ENCODE peak calls at places on chromosomes 3 and 15, in five cellular contexts. One of them, this sample, is unnamed.

GRCh38 chr15:87672309-87672897 is 584.1 kb downstream of the NTRK3 start:
- DNase-seq in HepG2: no peak
- DNase-seq in heart left ventricle: peak
- DNase-seq in IMR-90: peak
- DNase-seq in endothelial cell of umbilical vein: peak
- DNase-seq in this sample: no peak

GRCh38 chr3:160808838-160809237 is 52.8 kb downstream of the PPM1L start:
- DNase-seq in heart left ventricle: peak
- DNase-seq in IMR-90: no peak
- DNase-seq in endothelial cell of umbilical vein: no peak
- DNase-seq in HepG2: no peak
- DNase-seq in this sample: no peak

GRCh38 chr3:129996073-129996472 is 21.6 kb downstream of the TRH start:
- DNase-seq in IMR-90: no peak
- DNase-seq in heart left ventricle: no peak
- DNase-seq in endothelial cell of umbilical vein: no peak
- DNase-seq in HepG2: no peak
- DNase-seq in this sample: no peak

GRCh38 chr3:75001330-75001729 is 386.9 kb upstream of the CNTN3 start:
- DNase-seq in IMR-90: peak
- DNase-seq in HepG2: peak
- DNase-seq in endothelial cell of umbilical vein: no peak
- DNase-seq in heart left ventricle: no peak
- DNase-seq in this sample: no peak

GRCh38 chr15:60511351-60512157 is 32.6 kb upstream of the ICE2 start:
- DNase-seq in IMR-90: peak
- DNase-seq in HepG2: no peak
- DNase-seq in heart left ventricle: no peak
- DNase-seq in endothelial cell of umbilical vein: no peak
- DNase-seq in this sample: no peak

GRCh38 chr3:141763088-141763750 is at the start of gene GRK7:
- DNase-seq in HepG2: no peak
- DNase-seq in heart left ventricle: no peak
- DNase-seq in endothelial cell of umbilical vein: no peak
- DNase-seq in IMR-90: no peak
- DNase-seq in this sample: no peak

GRCh38 chr3:15204005-15204404 is 2.0 kb upstream of the CAPN7 start:
- DNase-seq in heart left ventricle: no peak
- DNase-seq in HepG2: peak
- DNase-seq in IMR-90: peak
- DNase-seq in endothelial cell of umbilical vein: no peak
- DNase-seq in this sample: no peak

GRCh38 chr3:127677541-127678314 is 5.0 kb downstream of the ABTB1 start:
- DNase-seq in endothelial cell of umbilical vein: no peak
- DNase-seq in HepG2: no peak
- DNase-seq in heart left ventricle: no peak
- DNase-seq in IMR-90: no peak
- DNase-seq in this sample: no peak

GRCh38 chr15:47885921-47886320 is 168.6 kb downstream of the SEMA6D start:
- DNase-seq in heart left ventricle: no peak
- DNase-seq in endothelial cell of umbilical vein: no peak
- DNase-seq in HepG2: no peak
- DNase-seq in IMR-90: peak
- DNase-seq in this sample: no peak

GRCh38 chr3:43477600-43477999 is 144.2 kb downstream of the ANO10 start:
- DNase-seq in heart left ventricle: peak
- DNase-seq in IMR-90: no peak
- DNase-seq in HepG2: no peak
- DNase-seq in endothelial cell of umbilical vein: peak
- DNase-seq in this sample: no peak

GRCh38 chr3:133038731-133039398 is 674 bp downstream of the TMEM108 start:
- DNase-seq in IMR-90: no peak
- DNase-seq in HepG2: no peak
- DNase-seq in heart left ventricle: no peak
- DNase-seq in endothelial cell of umbilical vein: no peak
- DNase-seq in this sample: no peak

GRCh38 chr3:71461098-71461497 is 122.4 kb downstream of the FOXP1 start:
- DNase-seq in IMR-90: no peak
- DNase-seq in heart left ventricle: no peak
- DNase-seq in HepG2: no peak
- DNase-seq in endothelial cell of umbilical vein: no peak
- DNase-seq in this sample: no peak

GRCh38 chr3:37217098-37217849 is 42.9 kb upstream of the LRRFIP2 start:
- DNase-seq in endothelial cell of umbilical vein: no peak
- DNase-seq in HepG2: peak
- DNase-seq in heart left ventricle: no peak
- DNase-seq in IMR-90: no peak
- DNase-seq in this sample: no peak

GRCh38 chr3:156334841-156335545 is 214.6 kb downstream of the KCNAB1 start:
- DNase-seq in heart left ventricle: no peak
- DNase-seq in endothelial cell of umbilical vein: peak
- DNase-seq in IMR-90: no peak
- DNase-seq in HepG2: no peak
- DNase-seq in this sample: no peak

GRCh38 chr3:153349138-153349499 is 187.1 kb downstream of the RAP2B start:
- DNase-seq in endothelial cell of umbilical vein: no peak
- DNase-seq in IMR-90: no peak
- DNase-seq in heart left ventricle: no peak
- DNase-seq in HepG2: no peak
- DNase-seq in this sample: no peak

DNA sequence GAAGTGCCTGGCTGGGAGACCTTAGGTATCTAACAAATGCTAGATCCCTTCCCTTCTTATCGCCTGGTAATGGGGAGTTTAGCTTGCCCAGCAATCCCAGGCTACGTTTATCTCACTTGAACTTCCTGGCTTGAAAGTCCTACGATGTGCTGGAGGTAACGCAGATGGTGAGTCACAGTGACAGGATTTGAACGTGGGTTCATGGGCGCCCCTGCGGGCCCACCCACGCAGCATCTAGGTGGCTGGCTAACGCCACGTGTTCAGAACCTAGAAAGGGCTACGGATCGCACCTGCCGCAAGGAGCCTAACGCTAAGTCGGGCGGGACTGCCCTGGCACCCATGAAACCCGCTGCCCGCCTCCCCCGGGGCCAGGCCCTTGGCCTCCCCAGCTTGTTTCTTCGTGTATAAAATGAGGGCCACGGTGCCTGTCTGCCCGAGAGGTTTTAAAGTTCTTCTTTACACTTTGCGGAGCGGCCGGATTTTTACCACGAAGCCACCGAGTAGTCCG is 600 bp upstream of the USP3 start:
- DNase-seq in endothelial cell of umbilical vein: peak
- DNase-seq in IMR-90: peak
- DNase-seq in HepG2: peak
- DNase-seq in heart left ventricle: peak
- DNase-seq in this sample: peak
- TF ChIP-seq POLR2A in endothelial cell of umbilical vein: no peak
- TF ChIP-seq POLR2A in IMR-90: peak
- TF ChIP-seq POLR2A in HepG2: peak
- TF ChIP-seq POLR2A in heart left ventricle: no peak
- TF ChIP-seq POLR2A in this sample: peak

GRCh38 chr15:35929740-35930444 is 383.9 kb upstream of the DPH6 start:
- DNase-seq in heart left ventricle: no peak
- DNase-seq in HepG2: no peak
- DNase-seq in endothelial cell of umbilical vein: no peak
- DNase-seq in IMR-90: no peak
- DNase-seq in this sample: no peak
- TF ChIP-seq POLR2A in heart left ventricle: no peak
- TF ChIP-seq POLR2A in HepG2: no peak
- TF ChIP-seq POLR2A in endothelial cell of umbilical vein: no peak
- TF ChIP-seq POLR2A in IMR-90: no peak
- TF ChIP-seq POLR2A in this sample: no peak

GRCh38 chr15:29686445-29687203 is 135.6 kb downstream of the TJP1 start:
- DNase-seq in heart left ventricle: no peak
- DNase-seq in IMR-90: no peak
- DNase-seq in HepG2: no peak
- DNase-seq in endothelial cell of umbilical vein: no peak
- DNase-seq in this sample: no peak
- TF ChIP-seq POLR2A in heart left ventricle: no peak
- TF ChIP-seq POLR2A in IMR-90: no peak
- TF ChIP-seq POLR2A in HepG2: no peak
- TF ChIP-seq POLR2A in endothelial cell of umbilical vein: no peak
- TF ChIP-seq POLR2A in this sample: no peak

DNA sequence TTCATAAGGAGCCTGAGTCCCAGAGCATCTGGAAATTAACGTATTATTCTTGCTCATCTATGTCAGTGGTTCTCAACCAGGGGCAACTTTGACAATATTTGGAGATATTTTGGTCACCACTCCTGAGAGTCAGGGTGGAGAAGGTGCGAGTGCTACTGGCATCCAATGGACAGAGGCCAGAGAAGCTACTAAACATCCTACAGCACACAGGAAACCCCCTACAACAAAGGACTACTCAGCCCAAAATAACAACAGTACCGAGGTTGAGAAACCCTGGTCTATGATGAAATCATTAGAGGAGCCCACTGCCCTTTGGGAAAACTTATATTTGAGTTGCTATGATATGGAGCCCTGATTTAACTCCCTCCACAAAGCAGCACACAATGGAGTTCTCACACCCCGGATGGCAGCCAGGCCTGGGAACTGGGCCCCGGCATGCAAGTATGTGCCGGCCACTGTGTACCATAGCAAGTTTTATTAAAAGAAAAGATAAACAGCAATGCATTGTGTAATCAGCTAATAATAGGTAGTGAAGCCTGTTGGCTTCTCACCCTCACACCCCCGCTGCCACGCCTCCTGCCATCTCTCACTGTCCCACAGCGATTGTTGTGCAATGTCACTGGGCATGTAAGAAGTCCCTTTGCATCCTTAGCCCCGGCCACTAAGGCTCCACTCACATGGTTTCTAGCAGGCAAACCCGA is 109.8 kb downstream of the AQP9 start:
- DNase-seq in HepG2: no peak
- DNase-seq in endothelial cell of umbilical vein: no peak
- DNase-seq in heart left ventricle: peak
- DNase-seq in IMR-90: peak
- DNase-seq in this sample: no peak
- TF ChIP-seq POLR2A in HepG2: no peak
- TF ChIP-seq POLR2A in endothelial cell of umbilical vein: no peak
- TF ChIP-seq POLR2A in heart left ventricle: peak
- TF ChIP-seq POLR2A in IMR-90: no peak
- TF ChIP-seq POLR2A in this sample: no peak

DNA sequence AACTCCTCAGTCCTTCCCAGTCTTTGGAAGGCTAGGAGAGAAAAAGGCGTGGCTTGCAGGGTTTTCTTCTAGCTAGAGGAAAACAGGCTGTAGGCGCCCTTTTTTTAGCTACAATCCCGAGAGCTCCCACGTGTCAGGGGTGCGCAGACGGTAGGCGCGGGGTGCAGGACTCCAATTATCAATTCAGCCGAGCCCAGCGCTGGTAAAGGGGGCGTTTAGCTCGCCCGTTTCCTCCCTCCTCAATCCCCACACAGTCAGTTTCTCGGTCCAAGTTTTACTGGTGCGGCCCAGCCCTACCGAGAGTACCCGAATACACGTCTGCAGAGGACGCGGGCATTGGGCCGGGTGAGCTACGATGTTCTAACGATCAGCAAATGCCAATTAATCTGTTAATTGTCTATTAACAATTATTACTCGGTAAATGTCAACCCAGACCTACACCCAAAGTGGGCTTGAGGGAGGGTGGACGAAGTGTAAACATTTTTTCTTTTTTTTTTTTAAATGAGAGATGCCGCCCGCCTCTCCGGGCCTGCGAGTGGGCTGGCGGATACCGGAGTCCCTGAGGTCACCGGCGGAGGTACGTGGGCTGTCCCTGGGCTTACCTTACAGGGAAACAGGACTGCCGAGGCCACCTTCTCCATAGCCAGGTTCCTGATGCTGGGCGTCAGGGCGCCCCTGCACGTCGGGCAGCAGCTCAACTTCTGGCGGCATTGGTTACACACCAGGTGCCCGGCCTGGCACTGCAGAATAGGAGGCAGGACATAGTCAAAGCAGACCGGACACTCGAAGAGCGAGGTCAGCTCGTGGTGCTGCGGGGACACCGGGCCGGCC is 923 bp downstream of the SIAH2 start:
- DNase-seq in HepG2: peak
- DNase-seq in IMR-90: peak
- DNase-seq in endothelial cell of umbilical vein: peak
- DNase-seq in heart left ventricle: peak
- DNase-seq in this sample: peak
- TF ChIP-seq POLR2A in HepG2: peak
- TF ChIP-seq POLR2A in IMR-90: peak
- TF ChIP-seq POLR2A in endothelial cell of umbilical vein: no peak
- TF ChIP-seq POLR2A in heart left ventricle: no peak
- TF ChIP-seq POLR2A in this sample: peak

GRCh38 chr3:49132437-49133225 is at the start of gene LAMB2:
- DNase-seq in heart left ventricle: peak
- DNase-seq in endothelial cell of umbilical vein: peak
- DNase-seq in IMR-90: peak
- DNase-seq in HepG2: peak
- DNase-seq in this sample: no peak
- TF ChIP-seq POLR2A in heart left ventricle: peak
- TF ChIP-seq POLR2A in endothelial cell of umbilical vein: peak
- TF ChIP-seq POLR2A in IMR-90: peak
- TF ChIP-seq POLR2A in HepG2: peak
- TF ChIP-seq POLR2A in this sample: no peak

GRCh38 chr3:40181182-40181581 is 128.3 kb upstream of the EIF1B start:
- DNase-seq in IMR-90: no peak
- DNase-seq in endothelial cell of umbilical vein: no peak
- DNase-seq in HepG2: no peak
- DNase-seq in heart left ventricle: no peak
- DNase-seq in this sample: no peak
- TF ChIP-seq POLR2A in IMR-90: no peak
- TF ChIP-seq POLR2A in endothelial cell of umbilical vein: no peak
- TF ChIP-seq POLR2A in HepG2: no peak
- TF ChIP-seq POLR2A in heart left ventricle: no peak
- TF ChIP-seq POLR2A in this sample: no peak